ENCODE peak calls at places on chromosomes 16 and 17, in eight cellular contexts. M is dorsolateral prefrontal cortex, J is RWPE1, W is cardiac muscle cell, C is ascending aorta, E is osteoblast, K is foreskin keratinocyte, T is LNCaP clone FGC. S is an unnamed sample.

GRCh38 chr17:9021985-9022552 is 759 bp downstream of the NTN1 start:
- DNase-seq in M (no peak), J (peak; percentile 24), W (peak; percentile 71), C (no peak), E (peak; percentile 85), K (peak; percentile 15), T (no peak), S (peak; percentile 13)

GRCh38 chr16:19681637-19682036 is 36.4 kb downstream of the KNOP1 start:
- DNase-seq in M (peak; percentile 19), J (no peak), W (no peak), C (no peak), E (no peak), K (no peak), T (no peak), S (no peak)

GRCh38 chr17:2218426-2218825 is 85.2 kb downstream of the SMG6 start:
- DNase-seq in M (no peak), J (peak; percentile 95), W (no peak), C (no peak), E (no peak), K (peak; percentile 100), T (no peak), S (no peak)

GRCh38 chr16:58678716-58679115 is 5.9 kb downstream of the SLC38A7 start:
- DNase-seq in M (peak; percentile 57), J (no peak), W (no peak), C (no peak), E (peak; percentile 92), K (peak; percentile 15), T (peak; percentile 69), S (no peak)

GRCh38 chr17:12977008-12977751 is 40.6 kb downstream of the ELAC2 start:
- DNase-seq in M (no peak), J (no peak), W (no peak), C (no peak), E (no peak), K (peak; percentile 49), T (no peak), S (no peak)

GRCh38 chr16:55385363-55385762 is 61.4 kb downstream of the IRX6 start:
- DNase-seq in M (no peak), J (no peak), W (no peak), C (no peak), E (no peak), K (no peak), T (no peak), S (no peak)

GRCh38 chr16:87780385-87780989 is 14.7 kb upstream of the KLHDC4 start:
- DNase-seq in M (peak; percentile 23), J (no peak), W (no peak), C (no peak), E (peak; percentile 87), K (no peak), T (no peak), S (no peak)

GRCh38 chr16:19284207-19284606 is 1.3 kb upstream of the CLEC19A start:
- DNase-seq in M (peak; percentile 72), J (peak; percentile 73), W (no peak), C (peak; percentile 17), E (no peak), K (peak; percentile 77), T (peak; percentile 78), S (no peak)

GRCh38 chr17:27596571-27597187 is 34.3 kb upstream of the LGALS9 start:
- DNase-seq in M (no peak), J (no peak), W (no peak), C (no peak), E (peak; percentile 78), K (no peak), T (no peak), S (no peak)

GRCh38 chr17:49521521-49522185 is 26.6 kb downstream of the NGFR start:
- DNase-seq in M (no peak), J (no peak), W (no peak), C (no peak), E (peak; percentile 91), K (no peak), T (no peak), S (no peak)

GRCh38 chr17:1709403-1709891 is 730 bp downstream of the TLCD2 start:
- DNase-seq in M (no peak), J (no peak), W (no peak), C (no peak), E (peak; percentile 91), K (no peak), T (no peak), S (peak; percentile 45)

GRCh38 chr17:9321862-9322261 is 253.8 kb downstream of the STX8 start:
- DNase-seq in M (no peak), J (no peak), W (no peak), C (no peak), E (no peak), K (no peak), T (no peak), S (no peak)

GRCh38 chr17:1170739-1171138 is 9.0 kb downstream of the ABR start:
- DNase-seq in M (no peak), J (no peak), W (no peak), C (no peak), E (peak; percentile 71), K (no peak), T (no peak), S (no peak)

GRCh38 chr17:57927048-57927723 is 28.0 kb downstream of the CUEDC1 start:
- DNase-seq in M (peak; percentile 62), J (peak; percentile 47), W (no peak), C (no peak), E (peak; percentile 98), K (no peak), T (peak; percentile 54), S (no peak)

GRCh38 chr17:72719582-72720493 is 372.6 kb downstream of the SLC39A11 start:
- DNase-seq in M (no peak), J (no peak), W (no peak), C (no peak), E (peak; percentile 86), K (no peak), T (no peak), S (no peak)

GRCh38 chr16:11234884-11235702 is 20.9 kb downstream of the SOCS1 start:
- DNase-seq in M (no peak), J (no peak), W (no peak), C (no peak), E (no peak), K (no peak), T (no peak), S (no peak)

DNA sequence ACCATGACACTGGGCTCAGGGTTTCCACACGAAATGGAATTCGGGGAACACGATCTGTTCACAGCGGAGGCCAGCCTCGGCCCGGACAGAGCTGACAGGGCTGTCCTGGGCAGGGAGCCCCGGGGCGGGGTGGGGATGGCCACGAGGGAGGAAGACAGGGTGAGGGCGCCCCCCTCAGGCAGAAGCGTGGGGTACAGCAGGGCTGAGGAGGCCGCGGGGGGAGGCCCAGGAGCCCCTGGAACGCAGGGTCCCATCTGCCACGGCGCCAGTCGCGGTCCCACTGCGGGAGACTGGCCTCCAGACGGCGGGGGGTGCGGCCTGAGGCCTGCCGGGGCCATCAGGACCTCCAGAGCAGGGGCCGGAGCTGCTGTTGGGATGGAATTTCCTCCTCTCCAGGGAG is 75.9 kb downstream of the LMF1 start:
- DNase-seq in M (no peak), J (no peak), W (no peak), C (no peak), E (no peak), K (no peak), T (no peak), S (no peak)
- TF ChIP-seq CTCF in M (no peak), J (no peak), W (no peak), C (no peak), E (no peak), K (no peak), T (no peak), S (no peak)

DNA sequence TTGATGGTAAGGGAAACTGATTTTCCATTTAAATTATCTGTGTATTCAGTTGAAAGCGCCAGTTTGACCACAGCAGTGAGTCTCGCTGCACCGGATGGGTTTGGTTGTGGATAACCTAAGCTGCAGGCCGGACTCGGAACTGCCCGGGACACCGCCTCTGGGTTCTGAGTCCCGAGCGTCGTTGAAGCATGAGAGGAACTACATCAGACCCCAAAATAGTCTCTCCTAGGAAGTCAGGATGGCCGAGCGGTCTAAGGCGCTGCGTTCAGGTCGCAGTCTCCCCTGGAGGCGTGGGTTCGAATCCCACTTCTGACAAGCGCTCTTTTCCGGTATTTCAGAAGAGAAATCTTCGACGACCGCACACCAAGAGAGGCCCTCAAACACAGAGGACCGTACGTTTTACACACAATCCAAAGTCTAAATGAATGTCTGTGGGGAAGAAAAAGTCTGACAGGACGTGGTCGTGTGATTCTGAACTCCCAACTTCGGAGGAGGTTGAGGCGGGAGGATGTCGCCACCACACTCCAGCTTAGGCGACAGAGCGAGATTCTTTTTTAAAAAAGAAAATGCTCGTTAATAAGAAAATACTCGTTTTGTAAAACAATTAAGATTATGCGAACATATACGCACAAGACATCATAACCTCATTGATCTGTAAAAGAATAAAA is 15.4 kb upstream of the PLLP start:
- DNase-seq in M (peak; percentile 82), J (peak; percentile 87), W (peak; percentile 87), C (peak; percentile 73), E (peak; percentile 91), K (peak; percentile 95), T (peak; percentile 86), S (peak; percentile 93)
- TF ChIP-seq CTCF in M (peak; percentile 27), J (no peak), W (no peak), C (peak; percentile 80), E (peak; percentile 12), K (no peak), T (no peak), S (no peak)

DNA sequence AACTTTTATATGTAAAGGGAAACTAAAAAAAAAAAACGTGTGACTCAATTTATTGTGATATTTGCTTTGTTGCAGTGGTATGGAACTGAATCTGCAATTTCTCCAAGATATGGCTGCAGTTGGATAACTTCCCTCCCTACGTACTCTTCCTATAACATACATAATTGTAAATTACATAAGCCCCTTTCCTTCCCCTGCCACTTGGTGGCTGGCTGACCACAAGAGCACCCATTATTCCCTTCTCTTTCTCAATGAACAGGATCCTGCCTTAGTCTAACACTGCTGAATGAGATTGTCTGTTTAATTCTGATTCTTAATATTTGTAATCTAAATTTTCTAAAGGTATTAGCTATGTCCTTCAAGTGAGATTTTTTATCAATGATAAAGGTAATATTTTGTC is 27.8 kb downstream of the CCL4 start:
- DNase-seq in M (no peak), J (no peak), W (no peak), C (no peak), E (no peak), K (no peak), T (no peak), S (no peak)
- TF ChIP-seq CTCF in M (no peak), J (no peak), W (peak; percentile 16), C (no peak), E (no peak), K (no peak), T (no peak), S (no peak)

GRCh38 chr16:64950731-64951130 is 171.1 kb downstream of the CDH11 start:
- DNase-seq in M (no peak), J (no peak), W (no peak), C (no peak), E (no peak), K (no peak), T (no peak), S (no peak)

GRCh38 chr16:64951193-64951592 is 170.7 kb downstream of the CDH11 start:
- DNase-seq in M (no peak), J (no peak), W (no peak), C (no peak), E (no peak), K (no peak), T (no peak), S (no peak)

GRCh38 chr16:64951681-64952080 is 170.2 kb downstream of the CDH11 start:
- DNase-seq in M (no peak), J (no peak), W (no peak), C (no peak), E (peak; percentile 48), K (no peak), T (no peak), S (no peak)

GRCh38 chr16:64952177-64952576 is 169.7 kb downstream of the CDH11 start:
- DNase-seq in M (no peak), J (no peak), W (no peak), C (no peak), E (peak; percentile 89), K (peak; percentile 24), T (no peak), S (no peak)

GRCh38 chr16:64950262-64950661 is 171.6 kb downstream of the CDH11 start:
- DNase-seq in M (no peak), J (no peak), W (no peak), C (no peak), E (no peak), K (no peak), T (no peak), S (no peak)
- TF ChIP-seq CTCF in M (no peak), J (no peak), W (peak; percentile 20), C (no peak), E (peak; percentile 39), K (peak; percentile 14), T (peak; percentile 8), S (peak; percentile 33)

S was measured in Caco-2.